ENCODE peak calls at places on chromosomes 1 and 21, in six cellular contexts. One of them, this sample, is unnamed.

GRCh38 chr1:226429051-226429461 is 21.2 kb upstream of the PARP1 start:
- DNase-seq in lower leg skin: peak; percentile 32
- DNase-seq in heart left ventricle: no peak
- DNase-seq in IMR-90: no peak
- DNase-seq in prostate gland: no peak
- DNase-seq in H1: no peak
- DNase-seq in this sample: no peak

GRCh38 chr1:217484881-217485280 is 146.0 kb downstream of the GPATCH2 start:
- DNase-seq in lower leg skin: no peak
- DNase-seq in heart left ventricle: no peak
- DNase-seq in IMR-90: no peak
- DNase-seq in prostate gland: no peak
- DNase-seq in H1: no peak
- DNase-seq in this sample: no peak

GRCh38 chr1:75797606-75798216 is 1.0 kb downstream of the MSH4 start:
- DNase-seq in lower leg skin: no peak
- DNase-seq in heart left ventricle: no peak
- DNase-seq in IMR-90: no peak
- DNase-seq in prostate gland: no peak
- DNase-seq in H1: no peak
- DNase-seq in this sample: no peak

GRCh38 chr1:6962956-6963915 is 178.0 kb downstream of the CAMTA1 start:
- DNase-seq in lower leg skin: peak; percentile 92
- DNase-seq in heart left ventricle: peak; percentile 69
- DNase-seq in IMR-90: no peak
- DNase-seq in prostate gland: no peak
- DNase-seq in H1: peak; percentile 99
- DNase-seq in this sample: peak; percentile 34

GRCh38 chr1:157403608-157404007 is 148.7 kb downstream of the FCRL5 start:
- DNase-seq in lower leg skin: no peak
- DNase-seq in heart left ventricle: no peak
- DNase-seq in IMR-90: no peak
- DNase-seq in prostate gland: no peak
- DNase-seq in H1: no peak
- DNase-seq in this sample: no peak

GRCh38 chr1:219304227-219305226 is 130.8 kb downstream of the LYPLAL1 start:
- DNase-seq in lower leg skin: no peak
- DNase-seq in heart left ventricle: peak; percentile 32
- DNase-seq in IMR-90: peak; percentile 67
- DNase-seq in prostate gland: no peak
- DNase-seq in H1: no peak
- DNase-seq in this sample: peak; percentile 16

GRCh38 chr1:229888157-229888556 is 178.9 kb upstream of the GALNT2 start:
- DNase-seq in lower leg skin: no peak
- DNase-seq in heart left ventricle: no peak
- DNase-seq in IMR-90: no peak
- DNase-seq in prostate gland: no peak
- DNase-seq in H1: no peak
- DNase-seq in this sample: no peak

GRCh38 chr1:230395932-230396331 is 30.2 kb downstream of the PGBD5 start:
- DNase-seq in lower leg skin: no peak
- DNase-seq in heart left ventricle: no peak
- DNase-seq in IMR-90: no peak
- DNase-seq in prostate gland: no peak
- DNase-seq in H1: no peak
- DNase-seq in this sample: no peak

GRCh38 chr21:26709090-26709489 is 136.0 kb upstream of the CYYR1 start:
- DNase-seq in lower leg skin: no peak
- DNase-seq in heart left ventricle: no peak
- DNase-seq in IMR-90: peak; percentile 6
- DNase-seq in prostate gland: no peak
- DNase-seq in H1: no peak
- DNase-seq in this sample: no peak

GRCh38 chr1:75548721-75549480 is 62.0 kb downstream of the SLC44A5 start:
- DNase-seq in lower leg skin: no peak
- DNase-seq in heart left ventricle: no peak
- DNase-seq in IMR-90: no peak
- DNase-seq in prostate gland: no peak
- DNase-seq in H1: no peak
- DNase-seq in this sample: no peak

GRCh38 chr1:201648066-201648910 is 109.4 kb downstream of the NAV1 start:
- DNase-seq in lower leg skin: no peak
- DNase-seq in heart left ventricle: peak; percentile 81
- DNase-seq in IMR-90: peak; percentile 75
- DNase-seq in prostate gland: peak; percentile 13
- DNase-seq in H1: no peak
- DNase-seq in this sample: peak; percentile 56

GRCh38 chr21:31873275-31873695 is 465 bp downstream of the HUNK start:
- DNase-seq in lower leg skin: peak; percentile 88
- DNase-seq in heart left ventricle: no peak
- DNase-seq in IMR-90: no peak
- DNase-seq in prostate gland: peak; percentile 5
- DNase-seq in H1: no peak
- DNase-seq in this sample: peak; percentile 37

GRCh38 chr1:165632152-165632469 is 1.1 kb downstream of the MGST3 start:
- DNase-seq in lower leg skin: no peak
- DNase-seq in heart left ventricle: no peak
- DNase-seq in IMR-90: no peak
- DNase-seq in prostate gland: no peak
- DNase-seq in H1: no peak
- DNase-seq in this sample: peak; percentile 22

GRCh38 chr1:179121159-179121938 is 39.5 kb downstream of the TOR3A start:
- DNase-seq in lower leg skin: no peak
- DNase-seq in heart left ventricle: no peak
- DNase-seq in IMR-90: peak; percentile 62
- DNase-seq in prostate gland: peak; percentile 13
- DNase-seq in H1: no peak
- DNase-seq in this sample: no peak

GRCh38 chr1:151823175-151823574 is 8.4 kb downstream of the RORC start:
- DNase-seq in lower leg skin: no peak
- DNase-seq in heart left ventricle: no peak
- DNase-seq in IMR-90: no peak
- DNase-seq in prostate gland: no peak
- DNase-seq in H1: no peak
- DNase-seq in this sample: no peak

GRCh38 chr1:117851687-117852086 is 77.7 kb downstream of the GDAP2 start:
- DNase-seq in lower leg skin: no peak
- DNase-seq in heart left ventricle: no peak
- DNase-seq in IMR-90: no peak
- DNase-seq in prostate gland: no peak
- DNase-seq in H1: no peak
- DNase-seq in this sample: no peak

GRCh38 chr1:81298321-81298720 is 502.4 kb upstream of the ADGRL2 start:
- DNase-seq in lower leg skin: no peak
- DNase-seq in heart left ventricle: no peak
- DNase-seq in IMR-90: peak; percentile 7
- DNase-seq in prostate gland: no peak
- DNase-seq in H1: no peak
- DNase-seq in this sample: no peak

DNA sequence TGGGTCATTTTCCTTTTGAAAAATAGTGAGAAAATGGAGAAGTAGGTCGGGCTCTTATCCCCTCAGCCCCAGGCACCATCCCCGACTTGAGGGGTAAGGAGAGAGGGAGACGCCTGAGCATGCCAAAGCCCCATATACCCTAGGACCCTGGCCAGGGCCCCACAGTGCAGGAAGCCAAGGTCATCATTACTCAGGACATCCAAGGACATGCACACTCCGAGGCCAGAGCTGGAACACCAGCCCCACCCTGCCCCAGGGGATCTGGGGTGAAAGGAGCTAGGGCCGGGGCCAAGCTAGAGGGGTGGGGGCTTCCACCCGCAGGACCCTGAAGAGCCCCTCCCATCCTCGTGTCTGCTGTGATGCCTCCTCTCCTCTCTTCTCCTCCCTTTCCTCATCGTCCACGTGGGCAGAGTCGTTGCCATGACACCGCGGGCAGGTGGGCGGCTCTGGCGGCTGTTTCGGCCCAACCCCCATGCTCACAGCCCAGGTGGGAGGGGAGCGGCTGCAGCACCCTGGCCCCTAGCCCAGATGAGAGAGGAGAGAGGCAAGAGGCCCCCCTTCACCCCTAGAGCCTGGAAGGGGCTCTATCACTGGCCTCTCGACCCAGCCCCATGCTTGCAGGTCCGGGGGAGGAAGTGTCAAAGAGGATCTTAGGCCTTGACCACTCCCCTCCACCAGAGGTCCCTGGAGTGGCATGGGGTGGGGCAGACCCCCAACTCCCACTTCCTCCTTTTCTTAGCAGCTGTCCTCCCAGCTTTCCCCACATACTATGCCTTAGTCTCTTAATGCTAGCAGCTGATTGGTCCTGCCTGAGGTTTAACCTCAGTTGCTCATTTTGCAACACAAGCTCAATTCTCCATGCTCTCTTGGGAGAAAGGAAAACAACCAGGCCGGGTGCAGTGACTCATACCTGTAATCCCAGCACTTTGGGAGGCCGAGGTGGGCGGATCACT is 10.6 kb downstream of the DLGAP3 start:
- DNase-seq in lower leg skin: no peak
- DNase-seq in heart left ventricle: no peak
- DNase-seq in IMR-90: no peak
- DNase-seq in prostate gland: no peak
- DNase-seq in H1: peak; percentile 29
- DNase-seq in this sample: no peak
- TF ChIP-seq CTCF in lower leg skin: no peak
- TF ChIP-seq CTCF in heart left ventricle: no peak
- TF ChIP-seq CTCF in IMR-90: no peak
- TF ChIP-seq CTCF in prostate gland: no peak
- TF ChIP-seq CTCF in H1: peak; percentile 41
- TF ChIP-seq CTCF in this sample: no peak

GRCh38 chr1:21263052-21263429 is 27.2 kb downstream of the ECE1 start:
- DNase-seq in lower leg skin: no peak
- DNase-seq in heart left ventricle: no peak
- DNase-seq in IMR-90: no peak
- DNase-seq in prostate gland: no peak
- DNase-seq in H1: no peak
- DNase-seq in this sample: no peak

GRCh38 chr1:21262282-21263051 is 27.8 kb downstream of the ECE1 start:
- DNase-seq in lower leg skin: peak; percentile 95
- DNase-seq in heart left ventricle: peak; percentile 85
- DNase-seq in IMR-90: peak; percentile 95
- DNase-seq in prostate gland: peak; percentile 33
- DNase-seq in H1: no peak
- DNase-seq in this sample: peak; percentile 83

GRCh38 chr1:21260405-21261129 is 29.7 kb downstream of the ECE1 start:
- DNase-seq in lower leg skin: no peak
- DNase-seq in heart left ventricle: no peak
- DNase-seq in IMR-90: no peak
- DNase-seq in prostate gland: no peak
- DNase-seq in H1: no peak
- DNase-seq in this sample: no peak

GRCh38 chr1:21263653-21264225 is 26.5 kb downstream of the ECE1 start:
- DNase-seq in lower leg skin: no peak
- DNase-seq in heart left ventricle: no peak
- DNase-seq in IMR-90: no peak
- DNase-seq in prostate gland: no peak
- DNase-seq in H1: no peak
- DNase-seq in this sample: no peak

DNA sequence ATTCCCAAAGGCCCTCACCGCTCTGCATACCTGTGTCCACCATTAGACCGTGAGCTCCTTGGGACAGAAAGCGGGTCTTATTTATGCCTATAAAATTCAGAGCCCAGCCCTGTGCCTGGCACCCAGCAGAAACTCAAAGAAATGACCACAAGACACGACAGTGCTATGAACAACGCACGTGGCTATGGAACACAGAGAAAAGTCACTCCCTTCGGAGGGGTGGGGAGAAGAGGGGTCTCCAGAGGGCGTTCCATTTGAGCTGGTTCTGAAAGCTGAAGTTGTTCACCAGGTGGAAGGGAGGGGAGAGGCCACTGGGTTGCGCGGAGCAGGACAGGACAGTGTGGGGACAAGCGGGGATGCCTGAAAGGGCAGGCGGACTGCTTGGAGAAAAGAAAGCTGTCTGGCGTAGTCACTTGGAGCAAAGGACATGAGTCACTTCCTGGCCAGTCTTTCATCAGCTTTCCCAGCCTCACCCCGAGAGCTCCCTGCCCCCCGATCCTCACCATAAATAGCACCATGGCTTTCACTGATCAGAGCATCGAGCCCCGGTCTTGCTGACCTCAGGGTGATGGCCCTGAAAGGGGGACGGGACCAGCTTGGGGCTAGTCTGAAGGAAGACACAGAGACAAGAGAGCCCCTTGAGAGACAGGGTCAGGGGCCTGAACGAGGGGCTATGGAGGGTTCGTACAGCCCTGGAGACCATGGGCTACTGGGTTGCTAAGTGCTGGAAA is 28.5 kb downstream of the ECE1 start:
- DNase-seq in lower leg skin: peak; percentile 95
- DNase-seq in heart left ventricle: peak; percentile 89
- DNase-seq in IMR-90: peak; percentile 96
- DNase-seq in prostate gland: no peak
- DNase-seq in H1: no peak
- DNase-seq in this sample: peak; percentile 81
- TF ChIP-seq POLR2A in lower leg skin: no peak
- TF ChIP-seq POLR2A in heart left ventricle: no peak
- TF ChIP-seq POLR2A in IMR-90: peak; percentile 79
- TF ChIP-seq POLR2A in prostate gland: no peak
- TF ChIP-seq POLR2A in H1: no peak
- TF ChIP-seq POLR2A in this sample: no peak

GRCh38 chr1:34758751-34759150 is 789 bp upstream of the GJB4 start:
- DNase-seq in lower leg skin: no peak
- DNase-seq in heart left ventricle: no peak
- DNase-seq in IMR-90: no peak
- DNase-seq in prostate gland: no peak
- DNase-seq in H1: no peak
- DNase-seq in this sample: no peak

GRCh38 chr1:34761176-34761761 is 1.7 kb downstream of the GJB4 start:
- DNase-seq in lower leg skin: no peak
- DNase-seq in heart left ventricle: no peak
- DNase-seq in IMR-90: no peak
- DNase-seq in prostate gland: no peak
- DNase-seq in H1: no peak
- DNase-seq in this sample: no peak

GRCh38 chr1:34757386-34757785 is 2.2 kb upstream of the GJB4 start:
- DNase-seq in lower leg skin: no peak
- DNase-seq in heart left ventricle: no peak
- DNase-seq in IMR-90: no peak
- DNase-seq in prostate gland: no peak
- DNase-seq in H1: no peak
- DNase-seq in this sample: no peak

GRCh38 chr1:34761776-34762307 is 2.3 kb downstream of the GJB4 start:
- DNase-seq in lower leg skin: no peak
- DNase-seq in heart left ventricle: no peak
- DNase-seq in IMR-90: no peak
- DNase-seq in prostate gland: no peak
- DNase-seq in H1: no peak
- DNase-seq in this sample: no peak

GRCh38 chr1:34759472-34760357 is at the start of gene GJB4:
- DNase-seq in lower leg skin: no peak
- DNase-seq in heart left ventricle: no peak
- DNase-seq in IMR-90: no peak
- DNase-seq in prostate gland: peak; percentile 33
- DNase-seq in H1: no peak
- DNase-seq in this sample: no peak
- TF ChIP-seq CTCF in lower leg skin: no peak
- TF ChIP-seq CTCF in heart left ventricle: no peak
- TF ChIP-seq CTCF in IMR-90: no peak
- TF ChIP-seq CTCF in prostate gland: no peak
- TF ChIP-seq CTCF in H1: peak; percentile 6
- TF ChIP-seq CTCF in this sample: no peak

GRCh38 chr1:227729881-227730629 is 5.0 kb downstream of the JMJD4 start:
- DNase-seq in lower leg skin: no peak
- DNase-seq in heart left ventricle: peak; percentile 23
- DNase-seq in IMR-90: peak; percentile 64
- DNase-seq in prostate gland: no peak
- DNase-seq in H1: peak; percentile 27
- DNase-seq in this sample: peak; percentile 49
- TF ChIP-seq POLR2A in lower leg skin: no peak
- TF ChIP-seq POLR2A in heart left ventricle: no peak
- TF ChIP-seq POLR2A in IMR-90: no peak
- TF ChIP-seq POLR2A in prostate gland: no peak
- TF ChIP-seq POLR2A in H1: no peak
- TF ChIP-seq POLR2A in this sample: no peak

GRCh38 chr1:93980320-93980744 is 71.1 kb upstream of the GCLM start:
- DNase-seq in lower leg skin: no peak
- DNase-seq in heart left ventricle: no peak
- DNase-seq in IMR-90: no peak
- DNase-seq in prostate gland: no peak
- DNase-seq in H1: no peak
- DNase-seq in this sample: no peak
- TF ChIP-seq CTCF in lower leg skin: no peak
- TF ChIP-seq CTCF in heart left ventricle: no peak
- TF ChIP-seq CTCF in IMR-90: peak; percentile 25
- TF ChIP-seq CTCF in prostate gland: no peak
- TF ChIP-seq CTCF in H1: peak; percentile 65
- TF ChIP-seq CTCF in this sample: no peak

This sample was measured in body of pancreas.